ENCODE peak calls at places on chromosomes 5 and 9, in seven cellular contexts. One of them, this sample, is unnamed.

GRCh38 chr5:43773032-43773830 is 170.3 kb downstream of the NNT start:
- DNase-seq in DND-41: peak; percentile 20
- DNase-seq in right cardiac atrium: no peak
- DNase-seq in mesenchymal stem cell: peak; percentile 31
- DNase-seq in HCT116: peak; percentile 18
- DNase-seq in uterus: no peak
- DNase-seq in GM23338: peak; percentile 49
- DNase-seq in this sample: no peak

GRCh38 chr9:107620801-107621200 is 131.2 kb upstream of the KLF4 start:
- DNase-seq in right cardiac atrium: peak; percentile 60
- DNase-seq in GM23338: no peak
- DNase-seq in mesenchymal stem cell: no peak
- DNase-seq in DND-41: no peak
- DNase-seq in HCT116: no peak
- DNase-seq in uterus: peak; percentile 51
- DNase-seq in this sample: no peak

GRCh38 chr5:78001198-78001597 is 225.1 kb upstream of the TBCA start:
- DNase-seq in HCT116: no peak
- DNase-seq in GM23338: no peak
- DNase-seq in uterus: no peak
- DNase-seq in DND-41: no peak
- DNase-seq in right cardiac atrium: no peak
- DNase-seq in mesenchymal stem cell: no peak
- DNase-seq in this sample: no peak

GRCh38 chr5:759111-759741 is 25.3 kb downstream of the ZDHHC11B start:
- DNase-seq in DND-41: peak; percentile 20
- DNase-seq in right cardiac atrium: peak; percentile 93
- DNase-seq in HCT116: no peak
- DNase-seq in mesenchymal stem cell: peak; percentile 75
- DNase-seq in GM23338: peak; percentile 45
- DNase-seq in uterus: peak; percentile 61
- DNase-seq in this sample: peak; percentile 86

GRCh38 chr9:119963258-119963797 is 594.1 kb upstream of the BRINP1 start:
- DNase-seq in DND-41: no peak
- DNase-seq in GM23338: peak; percentile 58
- DNase-seq in mesenchymal stem cell: peak; percentile 74
- DNase-seq in HCT116: peak; percentile 10
- DNase-seq in right cardiac atrium: peak; percentile 47
- DNase-seq in uterus: no peak
- DNase-seq in this sample: peak; percentile 48

GRCh38 chr5:156515799-156516198 is 188.8 kb downstream of the SGCD start:
- DNase-seq in uterus: no peak
- DNase-seq in right cardiac atrium: no peak
- DNase-seq in GM23338: peak; percentile 4
- DNase-seq in HCT116: no peak
- DNase-seq in mesenchymal stem cell: no peak
- DNase-seq in DND-41: no peak
- DNase-seq in this sample: no peak

GRCh38 chr9:83656032-83656680 is 33.2 kb downstream of the IDNK start:
- DNase-seq in uterus: no peak
- DNase-seq in right cardiac atrium: no peak
- DNase-seq in GM23338: no peak
- DNase-seq in HCT116: no peak
- DNase-seq in DND-41: no peak
- DNase-seq in mesenchymal stem cell: no peak
- DNase-seq in this sample: no peak

GRCh38 chr5:44536650-44537260 is 147.5 kb upstream of the FGF10 start:
- DNase-seq in DND-41: peak; percentile 6
- DNase-seq in right cardiac atrium: no peak
- DNase-seq in mesenchymal stem cell: peak; percentile 33
- DNase-seq in uterus: no peak
- DNase-seq in HCT116: peak; percentile 53
- DNase-seq in GM23338: peak; percentile 79
- DNase-seq in this sample: no peak

GRCh38 chr9:129069128-129069824 is 11.6 kb upstream of the DOLPP1 start:
- DNase-seq in uterus: no peak
- DNase-seq in right cardiac atrium: peak; percentile 88
- DNase-seq in HCT116: no peak
- DNase-seq in DND-41: peak; percentile 20
- DNase-seq in mesenchymal stem cell: no peak
- DNase-seq in GM23338: no peak
- DNase-seq in this sample: peak; percentile 85

GRCh38 chr9:129287595-129288305 is 109.7 kb upstream of the IER5L start:
- DNase-seq in right cardiac atrium: no peak
- DNase-seq in mesenchymal stem cell: no peak
- DNase-seq in HCT116: no peak
- DNase-seq in GM23338: no peak
- DNase-seq in DND-41: no peak
- DNase-seq in uterus: peak; percentile 6
- DNase-seq in this sample: peak; percentile 34

GRCh38 chr5:72561407-72561972 is 54.3 kb upstream of the ZNF366 start:
- DNase-seq in mesenchymal stem cell: no peak
- DNase-seq in HCT116: no peak
- DNase-seq in right cardiac atrium: no peak
- DNase-seq in GM23338: peak; percentile 19
- DNase-seq in uterus: no peak
- DNase-seq in DND-41: no peak
- DNase-seq in this sample: no peak

GRCh38 chr5:88391116-88391515 is 122.5 kb upstream of the TMEM161B start:
- DNase-seq in right cardiac atrium: no peak
- DNase-seq in HCT116: no peak
- DNase-seq in GM23338: no peak
- DNase-seq in uterus: no peak
- DNase-seq in DND-41: no peak
- DNase-seq in mesenchymal stem cell: no peak
- DNase-seq in this sample: no peak

GRCh38 chr5:66603164-66603563 is 7.0 kb downstream of the MAST4 start:
- DNase-seq in right cardiac atrium: no peak
- DNase-seq in DND-41: no peak
- DNase-seq in GM23338: no peak
- DNase-seq in mesenchymal stem cell: no peak
- DNase-seq in HCT116: no peak
- DNase-seq in uterus: no peak
- DNase-seq in this sample: no peak

GRCh38 chr9:95793924-95794828 is 81.3 kb upstream of the ERCC6L2 start:
- DNase-seq in GM23338: no peak
- DNase-seq in uterus: no peak
- DNase-seq in mesenchymal stem cell: peak; percentile 61
- DNase-seq in DND-41: no peak
- DNase-seq in HCT116: no peak
- DNase-seq in right cardiac atrium: no peak
- DNase-seq in this sample: no peak

GRCh38 chr9:22307013-22307711 is 139.5 kb upstream of the DMRTA1 start:
- DNase-seq in DND-41: peak; percentile 15
- DNase-seq in mesenchymal stem cell: peak; percentile 64
- DNase-seq in right cardiac atrium: no peak
- DNase-seq in GM23338: peak; percentile 84
- DNase-seq in uterus: no peak
- DNase-seq in HCT116: peak; percentile 54
- DNase-seq in this sample: no peak

GRCh38 chr5:96823900-96824351 is 16.2 kb upstream of the ERAP1 start:
- DNase-seq in DND-41: no peak
- DNase-seq in GM23338: no peak
- DNase-seq in uterus: no peak
- DNase-seq in mesenchymal stem cell: peak; percentile 86
- DNase-seq in HCT116: no peak
- DNase-seq in right cardiac atrium: no peak
- DNase-seq in this sample: no peak

GRCh38 chr9:81829201-81829882 is 98.9 kb upstream of the SPATA31D4 start:
- DNase-seq in GM23338: peak; percentile 49
- DNase-seq in right cardiac atrium: no peak
- DNase-seq in DND-41: no peak
- DNase-seq in mesenchymal stem cell: no peak
- DNase-seq in HCT116: no peak
- DNase-seq in uterus: no peak
- DNase-seq in this sample: no peak

GRCh38 chr5:55222061-55222818 is 4.9 kb downstream of the MCIDAS start:
- DNase-seq in GM23338: peak; percentile 39
- DNase-seq in uterus: no peak
- DNase-seq in DND-41: no peak
- DNase-seq in HCT116: no peak
- DNase-seq in mesenchymal stem cell: no peak
- DNase-seq in right cardiac atrium: peak; percentile 46
- DNase-seq in this sample: no peak
- H3K27ac ChIP-seq in GM23338: no peak overlapping the region
- H3K27ac ChIP-seq in uterus: no peak overlapping the region
- H3K27ac ChIP-seq in DND-41: no peak overlapping the region
- H3K27ac ChIP-seq in HCT116: no peak overlapping the region
- H3K27ac ChIP-seq in mesenchymal stem cell: no peak overlapping the region
- H3K27ac ChIP-seq in right cardiac atrium: no peak overlapping the region
- H3K27ac ChIP-seq in this sample: no peak overlapping the region

DNA sequence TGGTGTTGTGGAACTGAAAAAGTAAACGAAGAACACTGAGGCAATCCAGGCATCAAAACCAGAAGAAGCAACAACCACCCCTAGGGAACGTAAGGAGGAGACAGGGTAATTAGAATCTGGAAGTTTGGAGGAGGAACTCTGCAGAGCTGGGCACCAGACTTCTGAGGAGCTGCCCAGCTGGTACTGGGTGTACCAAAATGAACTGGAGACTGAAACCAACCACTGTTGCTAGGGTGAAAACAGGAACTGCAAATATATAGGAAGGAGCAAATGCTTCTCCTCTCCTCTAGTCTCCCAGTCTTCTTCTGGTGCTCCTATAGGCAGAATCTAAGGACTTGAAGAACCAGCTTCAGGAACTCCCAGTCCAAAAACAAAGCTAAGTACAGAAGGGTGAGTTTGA is 189.8 kb downstream of the ELAVL2 start:
- DNase-seq in right cardiac atrium: no peak
- DNase-seq in uterus: no peak
- DNase-seq in HCT116: no peak
- DNase-seq in DND-41: no peak
- DNase-seq in GM23338: no peak
- DNase-seq in mesenchymal stem cell: no peak
- DNase-seq in this sample: no peak
- H3K27me3 ChIP-seq in right cardiac atrium: no peaks in the 10 kb centered on the region
- H3K27me3 ChIP-seq in uterus: no peaks in the 10 kb centered on the region
- H3K27me3 ChIP-seq in HCT116: no peaks in the 10 kb centered on the region
- H3K27me3 ChIP-seq in DND-41: no peaks in the 10 kb centered on the region
- H3K27me3 ChIP-seq in GM23338: no peaks in the 10 kb centered on the region
- H3K27me3 ChIP-seq in mesenchymal stem cell: no peaks in the 10 kb centered on the region
- H3K27me3 ChIP-seq in this sample: no peaks in the 10 kb centered on the region

GRCh38 chr5:37198842-37199241 is 50.3 kb downstream of the CPLANE1 start:
- DNase-seq in GM23338: no peak
- DNase-seq in uterus: no peak
- DNase-seq in right cardiac atrium: no peak
- DNase-seq in mesenchymal stem cell: peak; percentile 11
- DNase-seq in DND-41: peak; percentile 32
- DNase-seq in HCT116: no peak
- DNase-seq in this sample: no peak

GRCh38 chr5:37198066-37198465 is 51.1 kb downstream of the CPLANE1 start:
- DNase-seq in mesenchymal stem cell: no peak
- DNase-seq in HCT116: no peak
- DNase-seq in uterus: no peak
- DNase-seq in right cardiac atrium: no peak
- DNase-seq in DND-41: peak; percentile 65
- DNase-seq in GM23338: no peak
- DNase-seq in this sample: no peak

DNA sequence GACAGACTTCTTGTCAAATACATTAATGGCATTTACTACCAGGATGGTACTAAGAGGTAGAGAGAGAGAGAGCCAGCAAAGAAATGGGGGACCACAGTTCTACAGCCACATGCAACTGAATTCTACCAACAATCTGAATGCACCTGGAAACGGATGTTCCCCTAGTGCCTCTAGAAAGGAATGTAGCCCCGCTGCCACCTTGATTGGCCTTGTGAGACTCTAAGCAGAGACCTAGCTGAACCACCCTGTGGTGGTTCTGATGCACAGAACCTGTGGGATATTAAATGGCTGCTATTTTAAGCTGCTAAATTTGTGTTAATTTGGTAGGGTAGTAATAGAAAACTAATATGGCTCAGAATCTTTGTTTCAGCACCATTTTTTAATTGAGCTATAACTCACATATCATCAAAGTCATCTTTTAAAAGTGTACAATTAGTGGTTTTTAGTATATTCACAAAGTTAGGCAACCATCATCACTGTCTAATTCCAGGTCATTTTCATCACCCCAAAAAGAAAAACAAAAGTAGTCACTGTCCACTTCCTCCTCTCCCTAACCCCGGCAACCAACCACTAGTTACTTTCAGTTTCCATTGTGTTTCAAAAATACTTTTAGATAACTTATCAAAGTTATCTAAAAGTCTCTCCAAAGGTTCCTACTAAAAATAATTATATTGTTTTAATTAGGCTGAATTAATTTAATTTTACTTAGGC is 51.7 kb downstream of the CPLANE1 start:
- DNase-seq in HCT116: no peak
- DNase-seq in DND-41: peak; percentile 66
- DNase-seq in right cardiac atrium: no peak
- DNase-seq in uterus: no peak
- DNase-seq in mesenchymal stem cell: peak; percentile 31
- DNase-seq in GM23338: peak; percentile 36
- DNase-seq in this sample: no peak
- H3K4me3 ChIP-seq in HCT116: no peak overlapping the region
- H3K4me3 ChIP-seq in DND-41: peak overlapping the region; percentile 45
- H3K4me3 ChIP-seq in right cardiac atrium: no peak overlapping the region
- H3K4me3 ChIP-seq in uterus: no peak overlapping the region
- H3K4me3 ChIP-seq in mesenchymal stem cell: no peak overlapping the region
- H3K4me3 ChIP-seq in GM23338: no peak overlapping the region
- H3K4me3 ChIP-seq in this sample: peak overlapping the region; percentile 9

GRCh38 chr9:136645343-136645902 is 17.3 kb upstream of the EGFL7 start:
- DNase-seq in mesenchymal stem cell: no peak
- DNase-seq in DND-41: no peak
- DNase-seq in GM23338: no peak
- DNase-seq in uterus: no peak
- DNase-seq in HCT116: no peak
- DNase-seq in right cardiac atrium: no peak
- DNase-seq in this sample: peak; percentile 57

GRCh38 chr9:136645903-136646754 is 16.6 kb upstream of the EGFL7 start:
- DNase-seq in right cardiac atrium: peak; percentile 94
- DNase-seq in uterus: no peak
- DNase-seq in mesenchymal stem cell: no peak
- DNase-seq in HCT116: no peak
- DNase-seq in DND-41: no peak
- DNase-seq in GM23338: peak; percentile 48
- DNase-seq in this sample: peak; percentile 73

GRCh38 chr9:136644593-136645342 is 17.9 kb upstream of the EGFL7 start:
- DNase-seq in uterus: peak; percentile 54
- DNase-seq in mesenchymal stem cell: peak; percentile 72
- DNase-seq in right cardiac atrium: peak; percentile 91
- DNase-seq in GM23338: peak; percentile 79
- DNase-seq in HCT116: peak; percentile 42
- DNase-seq in DND-41: peak; percentile 77
- DNase-seq in this sample: peak; percentile 90

GRCh38 chr9:136644343-136644592 is 18.4 kb upstream of the EGFL7 start:
- DNase-seq in DND-41: no peak
- DNase-seq in right cardiac atrium: peak; percentile 97
- DNase-seq in HCT116: no peak
- DNase-seq in GM23338: no peak
- DNase-seq in mesenchymal stem cell: no peak
- DNase-seq in uterus: no peak
- DNase-seq in this sample: peak; percentile 96

GRCh38 chr9:136643596-136644342 is 18.9 kb upstream of the EGFL7 start:
- DNase-seq in uterus: no peak
- DNase-seq in GM23338: no peak
- DNase-seq in right cardiac atrium: peak; percentile 61
- DNase-seq in mesenchymal stem cell: no peak
- DNase-seq in HCT116: no peak
- DNase-seq in DND-41: no peak
- DNase-seq in this sample: peak; percentile 55
- H3K27ac ChIP-seq in uterus: peak overlapping the region; percentile 21
- H3K27ac ChIP-seq in GM23338: no peak overlapping the region
- H3K27ac ChIP-seq in right cardiac atrium: peak overlapping the region; percentile 82
- H3K27ac ChIP-seq in mesenchymal stem cell: no peak overlapping the region
- H3K27ac ChIP-seq in HCT116: no peak overlapping the region
- H3K27ac ChIP-seq in DND-41: no peak overlapping the region
- H3K27ac ChIP-seq in this sample: peak overlapping the region; percentile 89

GRCh38 chr9:72150172-72150571 is 932 bp downstream of the GDA start:
- DNase-seq in uterus: no peak
- DNase-seq in right cardiac atrium: no peak
- DNase-seq in mesenchymal stem cell: no peak
- DNase-seq in GM23338: no peak
- DNase-seq in HCT116: no peak
- DNase-seq in DND-41: no peak
- DNase-seq in this sample: no peak
- H3K27me3 ChIP-seq in uterus: no peaks in the 10 kb centered on the region
- H3K27me3 ChIP-seq in right cardiac atrium: no peaks in the 10 kb centered on the region
- H3K27me3 ChIP-seq in mesenchymal stem cell: peaks cover 29% of the 10 kb centered on the region
- H3K27me3 ChIP-seq in GM23338: peaks cover 42% of the 10 kb centered on the region
- H3K27me3 ChIP-seq in HCT116: no peaks in the 10 kb centered on the region
- H3K27me3 ChIP-seq in DND-41: no peaks in the 10 kb centered on the region
- H3K27me3 ChIP-seq in this sample: peaks cover 22% of the 10 kb centered on the region